ENCODE peak calls at places on chromosomes 6 and 20, in six cellular contexts. J, U, B, I, A and L are unnamed samples.

GRCh38 chr6:55293116-55293515 is 34.2 kb upstream of the GFRAL start:
- DNase-seq in J (no peak), U (peak), B (no peak), I (no peak), A (peak), L (no peak)

GRCh38 chr6:15526129-15526764 is 136.6 kb downstream of the DTNBP1 start:
- DNase-seq in J (no peak), U (no peak), B (no peak), I (no peak), A (no peak), L (no peak)

GRCh38 chr6:24599686-24600399 is 46.1 kb downstream of the KIAA0319 start:
- DNase-seq in J (no peak), U (no peak), B (no peak), I (no peak), A (no peak), L (no peak)

GRCh38 chr20:44642203-44643153 is 9.0 kb downstream of the ADA start:
- DNase-seq in J (peak), U (peak), B (peak), I (peak), A (peak), L (no peak)

GRCh38 chr6:114564302-114564933 is 221.6 kb upstream of the HS3ST5 start:
- DNase-seq in J (no peak), U (no peak), B (no peak), I (no peak), A (no peak), L (no peak)

GRCh38 chr20:5947276-5947675 is 3.1 kb downstream of the TRMT6 start:
- DNase-seq in J (no peak), U (no peak), B (no peak), I (no peak), A (no peak), L (no peak)

GRCh38 chr6:169975286-169975685 is 223.9 kb downstream of the ERMARD start:
- DNase-seq in J (no peak), U (no peak), B (no peak), I (no peak), A (no peak), L (no peak)

GRCh38 chr6:25150031-25150430 is 129.1 kb upstream of the CARMIL1 start:
- DNase-seq in J (no peak), U (no peak), B (no peak), I (no peak), A (no peak), L (no peak)

GRCh38 chr6:64037421-64037820 is 401.8 kb downstream of the PHF3 start:
- DNase-seq in J (no peak), U (no peak), B (no peak), I (no peak), A (no peak), L (no peak)

GRCh38 chr6:138410972-138411667 is 7.1 kb downstream of the HEBP2 start:
- DNase-seq in J (no peak), U (peak), B (no peak), I (no peak), A (peak), L (no peak)

GRCh38 chr6:3939559-3939958 is 90.4 kb downstream of the FAM50B start:
- DNase-seq in J (no peak), U (no peak), B (no peak), I (no peak), A (no peak), L (no peak)

GRCh38 chr6:2663123-2663522 is 87.6 kb downstream of the MYLK4 start:
- DNase-seq in J (no peak), U (no peak), B (no peak), I (no peak), A (no peak), L (no peak)

GRCh38 chr6:125809771-125810315 is 19.1 kb downstream of the NCOA7 start:
- DNase-seq in J (no peak), U (no peak), B (no peak), I (no peak), A (no peak), L (no peak)

GRCh38 chr6:37822851-37823682 is 3.5 kb downstream of the ZFAND3 start:
- DNase-seq in J (peak), U (peak), B (no peak), I (no peak), A (peak), L (no peak)

GRCh38 chr6:142356271-142356938 is 54.6 kb downstream of the ADGRG6 start:
- DNase-seq in J (peak), U (peak), B (no peak), I (no peak), A (no peak), L (no peak)

GRCh38 chr20:13119583-13119982 is 101.5 kb upstream of the ISM1 start:
- DNase-seq in J (peak), U (peak), B (no peak), I (no peak), A (peak), L (no peak)

GRCh38 chr6:21264288-21264818 is 329.2 kb upstream of the SOX4 start:
- DNase-seq in J (no peak), U (no peak), B (no peak), I (no peak), A (no peak), L (no peak)

GRCh38 chr6:134245041-134245440 is 72.9 kb downstream of the SGK1 start:
- DNase-seq in J (peak), U (peak), B (no peak), I (no peak), A (peak), L (no peak)

GRCh38 chr6:38110407-38111025 is 291.0 kb downstream of the ZFAND3 start:
- DNase-seq in J (peak), U (peak), B (no peak), I (peak), A (no peak), L (no peak)

GRCh38 chr6:127582777-127583462 is 5.9 kb downstream of the C6orf58 start:
- DNase-seq in J (peak), U (peak), B (no peak), I (no peak), A (peak), L (no peak)

GRCh38 chr6:16238057-16238657 is at the start of gene GMPR:
- DNase-seq in J (peak), U (peak), B (no peak), I (peak), A (peak), L (no peak)

GRCh38 chr6:163416640-163417253 is 2.2 kb downstream of the QKI start:
- DNase-seq in J (peak), U (peak), B (peak), I (no peak), A (peak), L (no peak)

GRCh38 chr6:11214911-11215310 is 17.6 kb downstream of the NEDD9 start:
- DNase-seq in J (no peak), U (no peak), B (no peak), I (no peak), A (no peak), L (no peak)

GRCh38 chr6:7673063-7673536 is 52.8 kb upstream of the BMP6 start:
- DNase-seq in J (peak), U (peak), B (peak), I (peak), A (peak), L (no peak)

GRCh38 chr6:136646377-136646776 is 96.2 kb upstream of the MAP7 start:
- DNase-seq in J (peak), U (peak), B (no peak), I (no peak), A (no peak), L (no peak)

GRCh38 chr6:47161176-47161687 is 119.1 kb upstream of the ADGRF1 start:
- DNase-seq in J (peak), U (peak), B (peak), I (no peak), A (peak), L (no peak)

GRCh38 chr20:19397676-19398075 is 185.2 kb downstream of the SLC24A3 start:
- DNase-seq in J (no peak), U (no peak), B (no peak), I (no peak), A (no peak), L (no peak)

GRCh38 chr20:48294942-48295341 is 509.7 kb upstream of the SULF2 start:
- DNase-seq in J (no peak), U (no peak), B (no peak), I (no peak), A (no peak), L (no peak)

GRCh38 chr6:30824698-30825097 is 59.6 kb upstream of the DDR1 start:
- DNase-seq in J (no peak), U (no peak), B (no peak), I (no peak), A (no peak), L (peak)

GRCh38 chr20:57440678-57441509 is 49.7 kb downstream of the RBM38 start:
- DNase-seq in J (peak), U (peak), B (no peak), I (peak), A (peak), L (no peak)

GRCh38 chr6:167985911-167986595 is 11.4 kb upstream of the KIF25 start:
- DNase-seq in J (no peak), U (no peak), B (no peak), I (no peak), A (no peak), L (no peak)

GRCh38 chr20:24650091-24650490 is 180.7 kb downstream of the SYNDIG1 start:
- DNase-seq in J (peak), U (peak), B (no peak), I (no peak), A (peak), L (peak)

GRCh38 chr20:5766085-5766764 is 16.0 kb downstream of the SHLD1 start:
- DNase-seq in J (no peak), U (no peak), B (no peak), I (no peak), A (no peak), L (no peak)

GRCh38 chr6:33807606-33808005 is 3.8 kb upstream of the MLN start:
- DNase-seq in J (no peak), U (no peak), B (no peak), I (no peak), A (no peak), L (no peak)
- TF ChIP-seq CTCF in J (no peak), U (no peak), B (no peak), I (no peak), A (no peak), L (no peak)

GRCh38 chr6:40802481-40802880 is 215.3 kb upstream of the LRFN2 start:
- DNase-seq in J (no peak), U (no peak), B (no peak), I (no peak), A (no peak), L (no peak)

GRCh38 chr6:40806479-40806878 is 219.3 kb upstream of the LRFN2 start:
- DNase-seq in J (peak), U (no peak), B (no peak), I (no peak), A (no peak), L (no peak)

GRCh38 chr6:40803897-40804702 is 216.9 kb upstream of the LRFN2 start:
- DNase-seq in J (peak), U (no peak), B (no peak), I (no peak), A (no peak), L (no peak)

GRCh38 chr6:40805336-40805735 is 218.2 kb upstream of the LRFN2 start:
- DNase-seq in J (no peak), U (no peak), B (no peak), I (no peak), A (no peak), L (no peak)

GRCh38 chr6:40804905-40805304 is 217.7 kb upstream of the LRFN2 start:
- DNase-seq in J (no peak), U (no peak), B (no peak), I (no peak), A (no peak), L (no peak)
- TF ChIP-seq CTCF in J (peak), U (no peak), B (peak), I (peak), A (peak), L (peak)

DNA sequence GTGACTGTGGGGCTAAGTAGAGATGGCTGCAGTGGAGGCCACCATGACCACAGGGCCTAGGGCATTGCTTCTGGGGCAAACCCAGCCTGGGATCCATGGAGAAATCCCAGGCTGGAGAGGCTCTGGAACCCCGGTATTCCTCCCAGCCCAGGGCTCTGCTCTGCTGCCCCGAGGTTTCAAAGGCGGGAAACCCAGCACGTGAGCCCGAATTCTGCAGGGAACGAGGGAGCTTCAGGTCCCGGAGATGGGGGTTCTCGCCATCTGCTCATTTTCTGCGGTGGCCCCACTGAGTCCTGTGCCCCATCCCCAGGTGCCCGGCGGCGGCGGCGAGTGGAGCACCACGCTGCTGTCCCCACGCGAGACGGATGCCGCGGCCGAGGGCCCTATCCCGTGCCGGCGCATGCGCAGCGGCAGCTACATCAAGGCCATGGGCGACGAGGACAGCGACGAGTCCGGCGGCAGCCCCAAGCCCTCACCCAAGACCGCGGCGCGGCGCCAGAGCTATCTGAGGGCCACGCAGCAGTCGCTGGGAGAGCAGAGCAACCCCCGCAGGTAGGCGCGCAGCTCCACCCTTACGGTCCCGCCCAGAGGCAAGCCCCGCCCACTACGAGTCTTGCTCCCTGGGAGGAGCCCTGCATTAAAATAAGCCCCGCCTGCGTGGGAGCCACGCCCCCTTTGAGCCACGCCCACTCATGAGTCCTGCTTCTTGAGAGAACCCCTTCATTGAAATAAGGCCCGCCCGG is 105.3 kb upstream of the MYL9 start:
- DNase-seq in J (peak), U (peak), B (no peak), I (peak), A (peak), L (no peak)
- TF ChIP-seq CTCF in J (no peak), U (no peak), B (no peak), I (no peak), A (no peak), L (no peak)

DNA sequence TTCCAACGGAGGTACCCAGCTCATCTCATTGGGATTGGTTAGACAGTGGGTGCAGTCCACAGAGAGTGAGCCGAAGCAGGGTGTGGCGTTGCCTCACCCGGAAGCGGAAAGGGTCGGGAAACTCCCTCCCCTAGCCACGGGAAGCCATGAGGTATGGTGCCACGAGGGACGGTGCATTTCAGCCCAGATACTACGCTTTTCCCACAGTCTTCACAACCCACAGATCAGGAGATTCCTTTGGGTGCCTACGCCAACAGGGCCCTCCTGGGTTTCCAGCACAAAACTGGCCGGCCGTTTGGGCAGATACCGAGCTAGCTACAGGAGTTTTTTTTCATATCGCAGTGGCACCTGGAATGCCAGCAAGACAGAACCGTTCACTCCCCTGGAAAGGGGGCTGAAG is 46.9 kb downstream of the STXBP5 start:
- DNase-seq in J (no peak), U (no peak), B (no peak), I (no peak), A (no peak), L (no peak)
- TF ChIP-seq CTCF in J (no peak), U (no peak), B (no peak), I (no peak), A (no peak), L (no peak)

GRCh38 chr6:109397020-109397419 is 14.8 kb upstream of the CD164 start:
- DNase-seq in J (peak), U (peak), B (no peak), I (no peak), A (peak), L (no peak)
- TF ChIP-seq CTCF in J (peak), U (peak), B (peak), I (peak), A (peak), L (peak)

DNA sequence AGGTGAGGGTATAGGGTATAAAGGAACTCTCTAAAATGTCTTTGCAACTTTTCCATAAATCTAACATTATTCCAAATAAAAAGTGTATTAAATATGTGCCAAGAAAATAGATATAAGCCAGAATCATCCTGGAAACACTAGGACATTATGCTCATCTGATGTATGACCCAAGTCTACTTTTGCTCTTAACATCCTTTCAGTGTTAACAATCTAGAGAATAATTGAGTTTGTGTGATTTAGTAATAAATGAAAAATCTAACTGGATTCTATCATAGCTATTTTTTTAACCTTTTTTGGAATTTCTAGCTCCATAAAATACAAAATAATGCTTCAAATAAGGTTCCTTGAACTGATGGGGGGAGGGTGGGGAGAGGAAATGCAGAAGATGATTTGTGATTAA is 68.7 kb downstream of the PDSS2 start:
- DNase-seq in J (no peak), U (no peak), B (no peak), I (no peak), A (no peak), L (no peak)
- TF ChIP-seq CTCF in J (no peak), U (no peak), B (no peak), I (no peak), A (no peak), L (no peak)

DNA sequence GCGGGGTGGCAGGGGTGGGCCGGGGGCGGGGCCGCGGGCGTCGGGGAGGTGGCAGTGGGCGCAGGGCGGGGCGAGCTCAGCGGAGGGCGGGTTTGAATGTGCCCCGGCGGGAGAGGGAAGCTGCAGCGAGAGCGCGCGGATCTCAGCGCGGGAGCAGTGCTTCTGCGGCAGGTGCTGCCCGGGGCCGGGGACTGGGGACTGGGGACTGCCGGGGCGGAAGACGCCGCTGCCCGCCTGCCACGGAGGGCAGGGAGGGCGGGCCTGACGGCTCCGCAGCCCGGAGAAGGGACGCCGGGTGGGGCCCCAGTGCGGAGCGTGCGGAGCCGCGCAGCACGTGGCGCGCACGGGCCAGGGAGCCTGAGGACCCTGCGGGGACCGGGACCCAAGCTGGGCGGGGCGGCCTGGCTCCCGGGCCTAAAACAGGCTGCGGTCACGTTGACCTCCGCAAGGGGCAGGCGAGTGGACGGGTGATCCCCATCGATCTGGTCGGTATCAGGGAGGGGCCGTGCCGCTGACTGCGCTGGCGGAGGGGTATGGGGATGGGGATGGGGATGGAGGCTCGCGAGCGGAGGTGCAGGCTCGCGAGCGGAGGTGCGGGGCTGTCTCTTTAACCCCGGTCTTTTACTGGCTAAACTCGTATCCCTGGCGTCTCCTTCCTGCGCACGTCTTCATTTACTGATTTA is at the start of gene SLC29A1:
- DNase-seq in J (no peak), U (peak), B (no peak), I (peak), A (peak), L (no peak)
- TF ChIP-seq CTCF in J (peak), U (no peak), B (peak), I (no peak), A (no peak), L (peak)